ENCODE peak calls at places on chromosomes 1 and 21, in nine cellular contexts. V, C, A, P, D, K, R, W and H are unnamed samples.

GRCh38 chr1:2465371-2466269 is 10.5 kb upstream of the PLCH2 start:
- DNase-seq in V (no peak), W (no peak), K (no peak), A (no peak), C (no peak), D (no peak), R (no peak), P (no peak), H (no peak)

GRCh38 chr1:33866286-33866685 is 2.4 kb downstream of the HMGB4 start:
- DNase-seq in D (no peak), K (no peak), C (no peak), W (no peak), P (no peak), R (no peak), A (no peak), V (no peak), H (no peak)

GRCh38 chr1:2110191-2110737 is 60.1 kb downstream of the PRKCZ start:
- DNase-seq in D (no peak), P (no peak), W (no peak), V (no peak), C (peak), R (no peak), K (no peak), A (no peak), H (no peak)

GRCh38 chr1:37755290-37755689 is 9.6 kb downstream of the EPHA10 start:
- DNase-seq in P (no peak), K (no peak), R (no peak), W (no peak), V (no peak), D (no peak), C (no peak), A (no peak), H (no peak)

GRCh38 chr1:156961709-156962108 is 41.3 kb downstream of the LRRC71 start:
- DNase-seq in W (no peak), A (no peak), V (no peak), C (no peak), D (no peak), K (no peak), R (no peak), P (no peak), H (no peak)

GRCh38 chr1:209697082-209697481 is 7.6 kb upstream of the HSD11B1 start:
- DNase-seq in P (no peak), A (no peak), K (no peak), C (no peak), V (no peak), W (peak), D (peak), R (no peak), H (no peak)

GRCh38 chr1:58714594-58714993 is 14.7 kb upstream of the MYSM1 start:
- DNase-seq in C (no peak), D (no peak), R (no peak), P (no peak), W (no peak), V (no peak), K (no peak), A (no peak), H (no peak)

GRCh38 chr1:30183895-30184294 is 539.5 kb downstream of the MATN1 start:
- DNase-seq in C (no peak), D (no peak), P (no peak), V (no peak), R (no peak), W (no peak), A (no peak), K (no peak), H (no peak)

GRCh38 chr1:224759135-224759534 is 143.0 kb downstream of the CNIH3 start:
- DNase-seq in K (no peak), C (no peak), W (no peak), R (no peak), A (no peak), P (no peak), D (no peak), V (no peak), H (no peak)

GRCh38 chr1:42038261-42038660 is 114.9 kb upstream of the GUCA2B start:
- DNase-seq in K (no peak), W (no peak), D (no peak), C (no peak), A (no peak), P (no peak), R (no peak), V (no peak), H (no peak)

GRCh38 chr1:161792740-161793139 is 26.6 kb downstream of the ATF6 start:
- DNase-seq in A (no peak), C (no peak), V (no peak), D (peak), K (no peak), R (peak), P (no peak), W (peak), H (peak)

GRCh38 chr1:18007391-18008106 is 100.0 kb upstream of the IGSF21 start:
- DNase-seq in C (no peak), R (no peak), A (no peak), V (no peak), P (no peak), D (no peak), K (no peak), W (no peak), H (no peak)

GRCh38 chr1:1212780-1213152 is 1.2 kb downstream of the TNFRSF4 start:
- DNase-seq in R (no peak), W (no peak), V (no peak), D (no peak), A (no peak), C (no peak), P (peak), K (no peak), H (no peak)

GRCh38 chr1:116987256-116987555 is 14.4 kb upstream of the CD101 start:
- DNase-seq in D (no peak), K (no peak), V (no peak), W (no peak), A (peak), C (no peak), P (peak), R (no peak), H (no peak)

GRCh38 chr1:162908780-162909179 is 47.8 kb upstream of the CCDC190 start:
- DNase-seq in V (no peak), A (no peak), C (no peak), P (no peak), K (no peak), R (no peak), W (peak), D (peak), H (no peak)

GRCh38 chr1:58032621-58033073 is 513.9 kb downstream of the OMA1 start:
- DNase-seq in R (no peak), K (no peak), A (no peak), P (no peak), V (no peak), W (no peak), C (no peak), D (no peak), H (no peak)

GRCh38 chr1:231272880-231273279 is 31.9 kb downstream of the GNPAT start:
- DNase-seq in W (peak), K (no peak), V (no peak), D (peak), C (no peak), A (no peak), P (no peak), R (no peak), H (no peak)

GRCh38 chr1:197614916-197615692 is 160.2 kb downstream of the DENND1B start:
- DNase-seq in R (peak), C (no peak), P (no peak), A (no peak), V (no peak), D (peak), W (peak), K (no peak), H (no peak)

GRCh38 chr1:51569284-51570062 is 47.4 kb upstream of the OSBPL9 start:
- DNase-seq in R (no peak), D (peak), A (no peak), K (no peak), V (no peak), P (no peak), C (no peak), W (peak), H (no peak)

GRCh38 chr1:233708416-233708815 is 94.5 kb downstream of the KCNK1 start:
- DNase-seq in P (no peak), D (no peak), K (no peak), C (no peak), A (no peak), R (no peak), W (no peak), V (no peak), H (no peak)

GRCh38 chr1:109164538-109164937 is 49.2 kb upstream of the SARS1 start:
- DNase-seq in W (no peak), A (no peak), C (no peak), V (no peak), P (no peak), K (no peak), D (no peak), R (no peak), H (no peak)

GRCh38 chr1:15902882-15903281 is 55.4 kb downstream of the SPEN start:
- DNase-seq in C (no peak), P (no peak), K (no peak), R (no peak), D (peak), A (no peak), W (peak), V (no peak), H (no peak)

GRCh38 chr1:218939095-218939494 is 234.6 kb upstream of the LYPLAL1 start:
- DNase-seq in D (peak), P (no peak), A (no peak), R (peak), W (no peak), K (no peak), V (no peak), C (no peak), H (no peak)

GRCh38 chr1:196732526-196732925 is 42.1 kb upstream of the CFHR3 start:
- DNase-seq in R (no peak), D (peak), P (no peak), V (no peak), C (no peak), K (no peak), W (no peak), A (no peak), H (no peak)

GRCh38 chr1:22731924-22732522 is 21.4 kb downstream of the EPHB2 start:
- DNase-seq in D (no peak), R (no peak), C (no peak), K (no peak), W (peak), V (no peak), P (no peak), A (no peak), H (no peak)

GRCh38 chr1:14996133-14997050 is 157.2 kb upstream of the TMEM51 start:
- DNase-seq in P (no peak), A (peak), C (no peak), W (peak), R (no peak), V (no peak), K (no peak), D (peak), H (no peak)

GRCh38 chr21:26365849-26366248 is 195.3 kb upstream of the APP start:
- DNase-seq in P (no peak), A (no peak), V (no peak), C (no peak), D (no peak), W (no peak), K (no peak), R (no peak), H (no peak)

GRCh38 chr1:108200627-108201106 is 524 bp upstream of the SLC25A24 start:
- DNase-seq in K (peak), D (peak), A (no peak), C (no peak), R (no peak), P (peak), W (peak), V (no peak), H (peak)

GRCh38 chr1:9203623-9204022 is 31.0 kb upstream of the H6PD start:
- DNase-seq in A (no peak), C (no peak), R (no peak), W (no peak), P (no peak), V (no peak), K (no peak), D (no peak), H (no peak)

GRCh38 chr1:47906466-47907191 is 90.6 kb downstream of the TRABD2B start:
- DNase-seq in R (peak), P (no peak), D (no peak), C (no peak), A (no peak), K (no peak), V (no peak), W (no peak), H (no peak)

GRCh38 chr1:185539277-185539943 is 194.8 kb upstream of the HMCN1 start:
- DNase-seq in C (no peak), D (peak), W (no peak), A (no peak), K (no peak), P (no peak), R (no peak), V (no peak), H (no peak)

GRCh38 chr1:70990460-70991253 is 57.0 kb downstream of the PTGER3 start:
- DNase-seq in V (no peak), A (no peak), W (no peak), P (no peak), R (no peak), K (peak), D (no peak), C (no peak), H (no peak)

GRCh38 chr1:92853299-92853698 is 21.5 kb downstream of the RPL5 start:
- DNase-seq in A (no peak), V (no peak), K (no peak), P (no peak), R (no peak), W (no peak), D (no peak), C (no peak), H (no peak)

GRCh38 chr1:59063501-59063900 is 233.4 kb upstream of the FGGY start:
- DNase-seq in P (no peak), R (no peak), D (no peak), W (no peak), V (no peak), K (no peak), A (no peak), C (no peak), H (no peak)